ENCODE peak calls at places on chromosomes 11 and 22, in nine cellular contexts. One of them, this sample, is unnamed.

GRCh38 chr22:46373166-46373565 is 37.7 kb downstream of the TRMU start:
- DNase-seq in A549: no peak
- DNase-seq in breast epithelium: no peak
- DNase-seq in prostate gland: peak; percentile 81
- DNase-seq in endothelial cell of umbilical vein: no peak
- DNase-seq in tibial nerve: no peak
- DNase-seq in testis: no peak
- DNase-seq in IMR-90: no peak
- DNase-seq in upper lobe of left lung: peak; percentile 43
- DNase-seq in this sample: no peak

GRCh38 chr11:65307298-65308229 is 7.1 kb upstream of the CDC42EP2 start:
- DNase-seq in A549: no peak
- DNase-seq in breast epithelium: no peak
- DNase-seq in prostate gland: no peak
- DNase-seq in endothelial cell of umbilical vein: no peak
- DNase-seq in tibial nerve: no peak
- DNase-seq in testis: no peak
- DNase-seq in IMR-90: peak; percentile 31
- DNase-seq in upper lobe of left lung: no peak
- DNase-seq in this sample: no peak

GRCh38 chr11:118639899-118640298 is 32.5 kb downstream of the PHLDB1 start:
- DNase-seq in A549: no peak
- DNase-seq in breast epithelium: no peak
- DNase-seq in prostate gland: no peak
- DNase-seq in endothelial cell of umbilical vein: no peak
- DNase-seq in tibial nerve: no peak
- DNase-seq in testis: no peak
- DNase-seq in IMR-90: no peak
- DNase-seq in upper lobe of left lung: peak; percentile 28
- DNase-seq in this sample: no peak

GRCh38 chr11:70584786-70585545 is 186.6 kb downstream of the CTTN start:
- DNase-seq in A549: no peak
- DNase-seq in breast epithelium: no peak
- DNase-seq in prostate gland: no peak
- DNase-seq in endothelial cell of umbilical vein: no peak
- DNase-seq in tibial nerve: no peak
- DNase-seq in testis: no peak
- DNase-seq in IMR-90: no peak
- DNase-seq in upper lobe of left lung: no peak
- DNase-seq in this sample: no peak

GRCh38 chr11:95592455-95592854 is 197.1 kb downstream of the FAM76B start:
- DNase-seq in A549: no peak
- DNase-seq in breast epithelium: no peak
- DNase-seq in prostate gland: no peak
- DNase-seq in endothelial cell of umbilical vein: no peak
- DNase-seq in tibial nerve: peak; percentile 15
- DNase-seq in testis: peak; percentile 35
- DNase-seq in IMR-90: peak; percentile 23
- DNase-seq in upper lobe of left lung: no peak
- DNase-seq in this sample: no peak

GRCh38 chr11:106398396-106399074 is 321.1 kb downstream of the AASDHPPT start:
- DNase-seq in A549: peak; percentile 30
- DNase-seq in breast epithelium: no peak
- DNase-seq in prostate gland: no peak
- DNase-seq in endothelial cell of umbilical vein: no peak
- DNase-seq in tibial nerve: no peak
- DNase-seq in testis: no peak
- DNase-seq in IMR-90: peak; percentile 57
- DNase-seq in upper lobe of left lung: no peak
- DNase-seq in this sample: no peak

GRCh38 chr11:24234822-24235508 is 261.9 kb upstream of the LUZP2 start:
- DNase-seq in A549: no peak
- DNase-seq in breast epithelium: no peak
- DNase-seq in prostate gland: no peak
- DNase-seq in endothelial cell of umbilical vein: peak; percentile 16
- DNase-seq in tibial nerve: no peak
- DNase-seq in testis: no peak
- DNase-seq in IMR-90: peak; percentile 79
- DNase-seq in upper lobe of left lung: no peak
- DNase-seq in this sample: no peak

GRCh38 chr11:13028322-13028721 is 19.2 kb downstream of the RASSF10 start:
- DNase-seq in A549: no peak
- DNase-seq in breast epithelium: no peak
- DNase-seq in prostate gland: no peak
- DNase-seq in endothelial cell of umbilical vein: no peak
- DNase-seq in tibial nerve: no peak
- DNase-seq in testis: no peak
- DNase-seq in IMR-90: no peak
- DNase-seq in upper lobe of left lung: no peak
- DNase-seq in this sample: no peak

GRCh38 chr22:43004362-43005035 is 10.4 kb downstream of the PACSIN2 start:
- DNase-seq in A549: peak; percentile 35
- DNase-seq in breast epithelium: no peak
- DNase-seq in prostate gland: no peak
- DNase-seq in endothelial cell of umbilical vein: no peak
- DNase-seq in tibial nerve: no peak
- DNase-seq in testis: no peak
- DNase-seq in IMR-90: no peak
- DNase-seq in upper lobe of left lung: no peak
- DNase-seq in this sample: peak; percentile 87

GRCh38 chr11:16862733-16863132 is 124.3 kb downstream of the C11orf58 start:
- DNase-seq in A549: no peak
- DNase-seq in breast epithelium: no peak
- DNase-seq in prostate gland: no peak
- DNase-seq in endothelial cell of umbilical vein: no peak
- DNase-seq in tibial nerve: no peak
- DNase-seq in testis: no peak
- DNase-seq in IMR-90: no peak
- DNase-seq in upper lobe of left lung: no peak
- DNase-seq in this sample: no peak

GRCh38 chr22:26722159-26722558 is 64.8 kb downstream of the MIAT start:
- DNase-seq in A549: peak; percentile 35
- DNase-seq in breast epithelium: no peak
- DNase-seq in prostate gland: no peak
- DNase-seq in endothelial cell of umbilical vein: no peak
- DNase-seq in tibial nerve: no peak
- DNase-seq in testis: no peak
- DNase-seq in IMR-90: peak; percentile 63
- DNase-seq in upper lobe of left lung: no peak
- DNase-seq in this sample: no peak

GRCh38 chr11:58774164-58774593 is 42.4 kb upstream of the GLYAT start:
- DNase-seq in A549: no peak
- DNase-seq in breast epithelium: no peak
- DNase-seq in prostate gland: no peak
- DNase-seq in endothelial cell of umbilical vein: no peak
- DNase-seq in tibial nerve: no peak
- DNase-seq in testis: no peak
- DNase-seq in IMR-90: no peak
- DNase-seq in upper lobe of left lung: no peak
- DNase-seq in this sample: no peak

GRCh38 chr11:128908391-128909246 is 17.5 kb downstream of the KCNJ5 start:
- DNase-seq in A549: peak; percentile 12
- DNase-seq in breast epithelium: no peak
- DNase-seq in prostate gland: peak; percentile 68
- DNase-seq in endothelial cell of umbilical vein: peak; percentile 92
- DNase-seq in tibial nerve: no peak
- DNase-seq in testis: no peak
- DNase-seq in IMR-90: peak; percentile 82
- DNase-seq in upper lobe of left lung: no peak
- DNase-seq in this sample: no peak

GRCh38 chr11:134313821-134314607 is 17.8 kb upstream of the GLB1L2 start:
- DNase-seq in A549: no peak
- DNase-seq in breast epithelium: no peak
- DNase-seq in prostate gland: no peak
- DNase-seq in endothelial cell of umbilical vein: no peak
- DNase-seq in tibial nerve: no peak
- DNase-seq in testis: no peak
- DNase-seq in IMR-90: no peak
- DNase-seq in upper lobe of left lung: no peak
- DNase-seq in this sample: no peak
- TF ChIP-seq CTCF in A549: no peak
- TF ChIP-seq CTCF in breast epithelium: no peak
- TF ChIP-seq CTCF in prostate gland: no peak
- TF ChIP-seq CTCF in endothelial cell of umbilical vein: no peak
- TF ChIP-seq CTCF in tibial nerve: no peak
- TF ChIP-seq CTCF in testis: no peak
- TF ChIP-seq CTCF in IMR-90: no peak
- TF ChIP-seq CTCF in upper lobe of left lung: no peak
- TF ChIP-seq CTCF in this sample: no peak

DNA sequence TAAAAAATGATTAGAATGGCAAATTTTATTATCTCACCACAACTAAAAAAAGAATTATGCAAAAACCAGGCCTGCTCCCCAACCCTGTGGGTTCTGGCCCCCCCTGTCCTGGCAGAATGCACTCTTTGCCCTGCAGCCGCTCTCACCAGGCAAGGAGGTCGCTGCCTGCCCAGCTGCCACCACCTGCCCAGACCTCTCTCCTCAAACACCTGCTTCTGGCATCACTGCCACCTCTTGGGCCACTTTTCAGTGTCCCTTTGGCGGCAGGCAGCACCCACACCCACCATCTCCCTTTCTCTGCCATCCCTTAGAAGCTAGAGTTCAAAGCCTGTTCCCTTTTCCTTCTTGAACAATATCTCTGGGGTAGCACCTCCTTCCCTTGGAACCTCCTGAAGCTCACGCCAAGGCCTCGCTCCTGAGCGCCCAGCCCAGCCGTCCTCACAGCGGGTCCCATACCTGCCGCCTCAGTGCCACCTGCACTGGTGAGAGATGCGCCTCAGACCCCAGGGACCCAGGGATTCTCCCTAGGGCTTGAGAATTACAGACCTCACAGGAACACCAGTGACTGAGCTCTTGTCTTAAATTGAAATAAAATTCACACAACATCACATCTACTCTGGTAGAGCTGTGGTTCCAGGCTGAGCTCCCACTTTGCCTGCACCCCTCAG is 44.6 kb downstream of the SGSM3 start:
- DNase-seq in A549: no peak
- DNase-seq in breast epithelium: no peak
- DNase-seq in prostate gland: no peak
- DNase-seq in endothelial cell of umbilical vein: no peak
- DNase-seq in tibial nerve: no peak
- DNase-seq in testis: no peak
- DNase-seq in IMR-90: no peak
- DNase-seq in upper lobe of left lung: peak; percentile 65
- DNase-seq in this sample: no peak
- TF ChIP-seq POLR2A in A549: no peak
- TF ChIP-seq POLR2A in breast epithelium: no peak
- TF ChIP-seq POLR2A in prostate gland: no peak
- TF ChIP-seq POLR2A in endothelial cell of umbilical vein: no peak
- TF ChIP-seq POLR2A in tibial nerve: no peak
- TF ChIP-seq POLR2A in testis: no peak
- TF ChIP-seq POLR2A in IMR-90: no peak
- TF ChIP-seq POLR2A in upper lobe of left lung: no peak
- TF ChIP-seq POLR2A in this sample: no peak

GRCh38 chr11:116182356-116182966 is 590.3 kb downstream of the BUD13 start:
- DNase-seq in A549: no peak
- DNase-seq in breast epithelium: no peak
- DNase-seq in prostate gland: no peak
- DNase-seq in endothelial cell of umbilical vein: no peak
- DNase-seq in tibial nerve: no peak
- DNase-seq in testis: no peak
- DNase-seq in IMR-90: no peak
- DNase-seq in upper lobe of left lung: no peak
- DNase-seq in this sample: no peak

GRCh38 chr11:116177521-116178220 is 595.1 kb downstream of the BUD13 start:
- DNase-seq in A549: no peak
- DNase-seq in breast epithelium: no peak
- DNase-seq in prostate gland: no peak
- DNase-seq in endothelial cell of umbilical vein: no peak
- DNase-seq in tibial nerve: no peak
- DNase-seq in testis: no peak
- DNase-seq in IMR-90: no peak
- DNase-seq in upper lobe of left lung: no peak
- DNase-seq in this sample: no peak

GRCh38 chr11:116176484-116177005 is 596.2 kb downstream of the BUD13 start:
- DNase-seq in A549: no peak
- DNase-seq in breast epithelium: no peak
- DNase-seq in prostate gland: no peak
- DNase-seq in endothelial cell of umbilical vein: no peak
- DNase-seq in tibial nerve: no peak
- DNase-seq in testis: no peak
- DNase-seq in IMR-90: no peak
- DNase-seq in upper lobe of left lung: no peak
- DNase-seq in this sample: no peak

GRCh38 chr11:116180806-116181600 is 591.8 kb downstream of the BUD13 start:
- DNase-seq in A549: no peak
- DNase-seq in breast epithelium: no peak
- DNase-seq in prostate gland: no peak
- DNase-seq in endothelial cell of umbilical vein: no peak
- DNase-seq in tibial nerve: no peak
- DNase-seq in testis: no peak
- DNase-seq in IMR-90: no peak
- DNase-seq in upper lobe of left lung: no peak
- DNase-seq in this sample: no peak

GRCh38 chr11:116179346-116179850 is 593.4 kb downstream of the BUD13 start:
- DNase-seq in A549: no peak
- DNase-seq in breast epithelium: no peak
- DNase-seq in prostate gland: no peak
- DNase-seq in endothelial cell of umbilical vein: no peak
- DNase-seq in tibial nerve: no peak
- DNase-seq in testis: no peak
- DNase-seq in IMR-90: no peak
- DNase-seq in upper lobe of left lung: no peak
- DNase-seq in this sample: no peak
- TF ChIP-seq CTCF in A549: no peak
- TF ChIP-seq CTCF in breast epithelium: no peak
- TF ChIP-seq CTCF in prostate gland: no peak
- TF ChIP-seq CTCF in endothelial cell of umbilical vein: no peak
- TF ChIP-seq CTCF in tibial nerve: no peak
- TF ChIP-seq CTCF in testis: no peak
- TF ChIP-seq CTCF in IMR-90: no peak
- TF ChIP-seq CTCF in upper lobe of left lung: no peak
- TF ChIP-seq CTCF in this sample: no peak

GRCh38 chr22:28793976-28794584 is 6.3 kb downstream of the XBP1 start:
- DNase-seq in A549: no peak
- DNase-seq in breast epithelium: no peak
- DNase-seq in prostate gland: no peak
- DNase-seq in endothelial cell of umbilical vein: no peak
- DNase-seq in tibial nerve: no peak
- DNase-seq in testis: no peak
- DNase-seq in IMR-90: no peak
- DNase-seq in upper lobe of left lung: no peak
- DNase-seq in this sample: no peak

GRCh38 chr22:28791841-28792490 is 8.4 kb downstream of the XBP1 start:
- DNase-seq in A549: no peak
- DNase-seq in breast epithelium: no peak
- DNase-seq in prostate gland: no peak
- DNase-seq in endothelial cell of umbilical vein: peak; percentile 29
- DNase-seq in tibial nerve: no peak
- DNase-seq in testis: no peak
- DNase-seq in IMR-90: peak; percentile 31
- DNase-seq in upper lobe of left lung: no peak
- DNase-seq in this sample: no peak

GRCh38 chr22:28795071-28795693 is 5.2 kb downstream of the XBP1 start:
- DNase-seq in A549: no peak
- DNase-seq in breast epithelium: no peak
- DNase-seq in prostate gland: no peak
- DNase-seq in endothelial cell of umbilical vein: no peak
- DNase-seq in tibial nerve: no peak
- DNase-seq in testis: no peak
- DNase-seq in IMR-90: no peak
- DNase-seq in upper lobe of left lung: no peak
- DNase-seq in this sample: no peak

GRCh38 chr22:28791124-28791523 is 9.2 kb downstream of the XBP1 start:
- DNase-seq in A549: no peak
- DNase-seq in breast epithelium: no peak
- DNase-seq in prostate gland: no peak
- DNase-seq in endothelial cell of umbilical vein: no peak
- DNase-seq in tibial nerve: no peak
- DNase-seq in testis: no peak
- DNase-seq in IMR-90: no peak
- DNase-seq in upper lobe of left lung: no peak
- DNase-seq in this sample: no peak

GRCh38 chr22:28792491-28793383 is 7.6 kb downstream of the XBP1 start:
- DNase-seq in A549: no peak
- DNase-seq in breast epithelium: no peak
- DNase-seq in prostate gland: no peak
- DNase-seq in endothelial cell of umbilical vein: no peak
- DNase-seq in tibial nerve: no peak
- DNase-seq in testis: no peak
- DNase-seq in IMR-90: no peak
- DNase-seq in upper lobe of left lung: no peak
- DNase-seq in this sample: no peak
- TF ChIP-seq POLR2A in A549: no peak
- TF ChIP-seq POLR2A in breast epithelium: no peak
- TF ChIP-seq POLR2A in prostate gland: no peak
- TF ChIP-seq POLR2A in endothelial cell of umbilical vein: no peak
- TF ChIP-seq POLR2A in tibial nerve: no peak
- TF ChIP-seq POLR2A in testis: no peak
- TF ChIP-seq POLR2A in IMR-90: no peak
- TF ChIP-seq POLR2A in upper lobe of left lung: no peak
- TF ChIP-seq POLR2A in this sample: no peak

This sample was measured in Peyer's patch.